ENCODE peak calls at places on chromosome 12, in eight cellular contexts. J is vagina, W is RWPE2, I is upper lobe of right lung, N is sigmoid colon, O is transverse colon, Q is GM12878, H is body of pancreas. F is an unnamed sample.

GRCh38 chr12:7667025-7667575 is 1.4 kb upstream of the APOBEC1 start:
- DNase-seq in J (no peak), W (no peak), I (no peak), N (no peak), O (no peak), Q (no peak), H (no peak), F (no peak)

GRCh38 chr12:47458273-47458672 is 247.6 kb downstream of the RPAP3 start:
- DNase-seq in J (no peak), W (no peak), I (no peak), N (no peak), O (no peak), Q (no peak), H (peak; percentile 16), F (no peak)

GRCh38 chr12:65463082-65463481 is 184.6 kb downstream of the MSRB3 start:
- DNase-seq in J (no peak), W (no peak), I (no peak), N (no peak), O (no peak), Q (no peak), H (no peak), F (no peak)

GRCh38 chr12:82912406-82912805 is 225.7 kb downstream of the TMTC2 start:
- DNase-seq in J (no peak), W (no peak), I (no peak), N (no peak), O (no peak), Q (no peak), H (no peak), F (no peak)

GRCh38 chr12:115466076-115466475 is 782.1 kb upstream of the TBX3 start:
- DNase-seq in J (no peak), W (no peak), I (no peak), N (no peak), O (no peak), Q (no peak), H (no peak), F (no peak)

GRCh38 chr12:24759155-24759554 is 189.7 kb downstream of the BCAT1 start:
- DNase-seq in J (no peak), W (no peak), I (no peak), N (no peak), O (no peak), Q (no peak), H (no peak), F (no peak)

GRCh38 chr12:91813701-91814100 is 331.9 kb downstream of the BTG1 start:
- DNase-seq in J (no peak), W (no peak), I (no peak), N (no peak), O (no peak), Q (no peak), H (no peak), F (no peak)

GRCh38 chr12:47742253-47742825 is 16.3 kb downstream of the RAPGEF3 start:
- DNase-seq in J (no peak), W (no peak), I (peak; percentile 85), N (no peak), O (peak; percentile 79), Q (no peak), H (peak; percentile 72), F (peak; percentile 65)

GRCh38 chr12:26896913-26897312 is 40.9 kb downstream of the INTS13 start:
- DNase-seq in J (no peak), W (no peak), I (no peak), N (no peak), O (no peak), Q (no peak), H (no peak), F (no peak)

DNA sequence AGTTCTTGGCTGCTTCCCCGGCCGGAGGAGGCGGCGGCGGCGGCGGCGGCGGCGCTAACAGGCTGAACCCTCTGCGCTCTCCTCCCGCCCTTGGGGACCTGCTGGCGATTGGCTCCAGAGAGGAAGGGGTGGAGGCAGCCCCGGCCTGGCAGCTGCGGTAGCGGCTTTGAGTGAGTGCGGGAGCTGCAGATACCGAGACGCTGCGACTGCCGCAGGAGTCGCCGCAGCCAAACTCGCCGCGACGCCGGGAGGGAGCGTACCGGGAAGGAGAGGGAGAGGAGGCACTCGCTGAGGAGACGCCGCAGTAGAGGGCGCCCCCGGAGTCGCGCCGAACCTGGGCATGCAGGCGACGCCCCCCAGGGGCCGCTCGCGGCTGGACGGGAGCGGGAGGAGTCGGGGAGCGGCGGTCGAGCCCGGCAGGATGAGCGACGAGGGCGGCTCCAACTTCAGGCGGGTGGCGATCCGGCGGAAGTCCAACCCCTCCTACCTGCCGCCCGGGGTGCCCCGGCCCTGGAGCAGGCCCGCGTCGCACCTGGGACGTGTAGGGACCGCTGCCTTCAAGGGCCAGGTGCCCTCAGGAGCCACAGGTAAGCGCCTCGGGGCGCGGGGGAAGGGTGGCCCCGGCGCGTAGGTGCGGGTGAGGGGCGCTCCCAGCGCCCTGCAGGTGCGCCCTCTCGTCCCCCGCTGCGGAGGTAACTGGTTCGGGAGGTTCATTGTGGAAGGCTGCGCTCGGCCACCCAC is at the start of gene FGD4:
- DNase-seq in J (no peak), W (peak; percentile 94), I (peak; percentile 97), N (peak; percentile 87), O (peak; percentile 41), Q (no peak), H (peak; percentile 96), F (peak; percentile 87)
- TF ChIP-seq CTCF in J (no peak), W (peak; percentile 67), I (peak; percentile 43), N (no peak), O (peak; percentile 18), Q (peak; percentile 27), H (peak; percentile 53), F (peak; percentile 72)

DNA sequence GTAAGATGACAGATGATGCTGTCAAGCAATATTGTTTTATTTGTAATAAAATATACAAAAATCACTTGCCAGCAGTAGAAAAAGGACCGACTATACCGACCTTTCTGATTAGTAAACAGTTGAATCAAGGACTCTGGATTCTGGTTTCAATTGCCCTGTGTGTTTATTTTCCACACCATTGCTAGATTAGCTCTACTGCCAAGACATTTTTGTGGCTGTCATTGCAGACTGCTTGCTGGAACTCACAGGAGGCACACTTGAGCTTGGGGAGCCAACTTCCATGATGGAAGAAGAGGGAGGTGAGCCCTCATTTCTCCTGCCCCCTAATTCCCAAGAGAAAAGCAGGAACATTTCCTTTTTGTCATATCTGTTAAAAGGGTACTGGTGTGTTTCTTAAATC is 51.3 kb downstream of the MAPKAPK5 start:
- DNase-seq in J (no peak), W (no peak), I (no peak), N (no peak), O (no peak), Q (no peak), H (no peak), F (no peak)
- H3K36me3 ChIP-seq in J (no peaks in the 10 kb centered on the region), W (peaks cover 63% of the 10 kb centered on the region), I (peaks cover 77% of the 10 kb centered on the region), N (peaks cover 9% of the 10 kb centered on the region), O (peaks cover 31% of the 10 kb centered on the region), Q (peaks cover 12% of the 10 kb centered on the region), H (peaks cover 12% of the 10 kb centered on the region), F (peaks cover 71% of the 10 kb centered on the region)

GRCh38 chr12:96244826-96245225 is 50.7 kb downstream of the ELK3 start:
- DNase-seq in J (peak; percentile 83), W (no peak), I (no peak), N (no peak), O (no peak), Q (no peak), H (no peak), F (no peak)

GRCh38 chr12:96240251-96240650 is 46.1 kb downstream of the ELK3 start:
- DNase-seq in J (no peak), W (no peak), I (no peak), N (peak; percentile 24), O (no peak), Q (no peak), H (no peak), F (no peak)

GRCh38 chr12:96240656-96241055 is 46.5 kb downstream of the ELK3 start:
- DNase-seq in J (no peak), W (peak; percentile 26), I (no peak), N (peak; percentile 52), O (no peak), Q (no peak), H (no peak), F (no peak)

GRCh38 chr12:96241484-96242256 is 47.5 kb downstream of the ELK3 start:
- DNase-seq in J (no peak), W (peak; percentile 19), I (no peak), N (peak; percentile 86), O (peak; percentile 42), Q (no peak), H (no peak), F (no peak)

DNA sequence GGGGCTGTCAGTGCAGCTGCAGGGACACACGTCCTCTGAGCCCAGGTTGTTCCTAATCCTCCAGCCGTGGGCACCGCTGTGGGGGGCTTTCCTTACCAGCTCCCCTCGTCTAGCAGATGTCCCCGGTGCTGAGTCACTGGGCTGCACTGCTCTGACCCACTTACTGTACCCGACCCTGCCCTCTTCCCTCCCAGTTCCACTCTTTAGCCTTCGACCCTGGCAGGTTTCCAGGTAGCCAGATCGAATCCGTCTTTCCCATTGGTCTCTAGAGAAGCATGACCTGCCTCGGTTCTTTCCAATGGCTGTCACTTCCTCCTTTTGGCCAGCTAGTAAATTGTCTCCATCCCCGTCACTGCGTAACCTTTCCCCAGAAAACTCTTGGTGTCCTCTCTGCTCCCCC is 48.4 kb downstream of the ELK3 start:
- DNase-seq in J (no peak), W (peak; percentile 33), I (no peak), N (peak; percentile 72), O (no peak), Q (no peak), H (no peak), F (no peak)
- H3K27ac ChIP-seq in J (peak overlapping the region; percentile 71), W (no peak overlapping the region), I (peak overlapping the region; percentile 33), N (peak overlapping the region; percentile 96), O (peak overlapping the region; percentile 90), Q (no peak overlapping the region), H (no peak overlapping the region), F (no peak overlapping the region)

GRCh38 chr12:125092872-125093680 is 27.8 kb downstream of the AACS start:
- DNase-seq in J (no peak), W (no peak), I (no peak), N (no peak), O (peak; percentile 62), Q (no peak), H (peak; percentile 36), F (no peak)

GRCh38 chr12:125091401-125091800 is 26.2 kb downstream of the AACS start:
- DNase-seq in J (no peak), W (no peak), I (no peak), N (no peak), O (no peak), Q (no peak), H (no peak), F (no peak)

GRCh38 chr12:125090437-125090836 is 25.2 kb downstream of the AACS start:
- DNase-seq in J (no peak), W (no peak), I (no peak), N (no peak), O (no peak), Q (no peak), H (no peak), F (no peak)

GRCh38 chr12:125093681-125094025 is 28.4 kb downstream of the AACS start:
- DNase-seq in J (no peak), W (no peak), I (no peak), N (no peak), O (no peak), Q (no peak), H (no peak), F (no peak)

DNA sequence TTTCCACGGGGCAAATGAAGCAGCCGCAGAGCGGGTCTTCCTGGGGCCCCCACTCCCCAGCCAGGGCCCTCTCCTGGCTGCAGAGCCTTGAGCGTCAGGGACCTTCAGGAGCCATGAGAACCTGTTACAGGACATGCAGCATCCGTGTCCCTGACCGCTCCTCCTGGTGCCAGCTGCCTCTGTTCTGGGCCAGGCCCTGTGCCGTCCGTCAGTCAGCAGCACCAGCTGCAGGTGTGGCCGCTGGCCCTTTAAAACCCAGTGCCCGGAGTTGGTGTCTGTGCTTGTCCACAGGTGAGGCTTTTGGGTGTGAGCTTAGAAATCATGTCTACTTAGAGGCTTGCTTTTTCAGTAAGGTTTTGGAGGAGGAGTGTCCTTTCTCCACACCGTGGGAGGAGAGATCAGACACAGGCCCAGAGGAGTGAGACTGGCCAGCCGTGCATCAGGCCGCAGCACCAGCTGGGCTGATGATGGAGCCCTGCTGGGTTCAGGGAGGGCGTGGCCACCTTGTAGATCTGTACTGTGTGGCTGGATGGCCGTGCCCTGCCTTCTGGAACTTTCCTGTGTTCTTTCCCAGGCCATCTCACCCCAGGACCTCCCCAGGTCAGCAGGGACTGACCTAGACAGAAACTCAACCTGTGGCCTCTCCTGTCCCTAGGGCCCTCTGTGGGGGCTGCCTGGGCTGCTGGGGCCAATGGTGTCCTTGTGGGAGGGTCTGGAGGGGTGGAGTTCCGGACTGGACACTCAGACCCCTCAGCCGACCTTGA is 27.1 kb downstream of the AACS start:
- DNase-seq in J (no peak), W (no peak), I (no peak), N (no peak), O (no peak), Q (no peak), H (no peak), F (no peak)
- TF ChIP-seq CTCF in J (no peak), W (no peak), I (no peak), N (no peak), O (no peak), Q (no peak), H (no peak), F (no peak)